ENCODE peak calls at places on chromosomes 16 and 17, in six cellular contexts. B, U, D, Z, G and Y are unnamed samples.

GRCh38 chr16:29899516-29900101 is at the start of gene SEZ6L2:
- DNase-seq in D (peak), U (peak), Z (peak), B (peak), G (peak), Y (no peak)

GRCh38 chr16:68728558-68728957 is 8.5 kb upstream of the CDH1 start:
- DNase-seq in D (no peak), U (no peak), G (no peak), B (no peak), Z (peak), Y (no peak)

GRCh38 chr16:60744198-60744597 is 1292.0 kb downstream of the CDH8 start:
- DNase-seq in G (no peak), D (no peak), B (no peak), U (no peak), Z (no peak), Y (no peak)

GRCh38 chr17:49914664-49915063 is 54.3 kb upstream of the DLX4 start:
- DNase-seq in U (no peak), G (no peak), D (no peak), Z (no peak), B (no peak), Y (no peak)

GRCh38 chr17:50501906-50502642 is 6.2 kb upstream of the MYCBPAP start:
- DNase-seq in B (no peak), U (no peak), D (no peak), Z (no peak), G (no peak), Y (no peak)

GRCh38 chr16:2963611-2964415 is at the start of gene KREMEN2:
- DNase-seq in B (no peak), U (peak), D (no peak), G (peak), Z (peak), Y (no peak)

GRCh38 chr17:7380855-7381683 is at the start of gene TNK1:
- DNase-seq in D (peak), G (no peak), B (no peak), Z (peak), U (peak), Y (no peak)

GRCh38 chr17:36627101-36627500 is 25.7 kb downstream of the MRM1 start:
- DNase-seq in B (no peak), G (no peak), U (peak), Z (no peak), D (no peak), Y (no peak)

GRCh38 chr16:23082161-23082788 is 67.0 kb downstream of the USP31 start:
- DNase-seq in G (no peak), D (no peak), Z (no peak), B (no peak), U (no peak), Y (no peak)

GRCh38 chr17:70313031-70313430 is 143.7 kb downstream of the KCNJ2 start:
- DNase-seq in Z (no peak), U (no peak), B (peak), D (no peak), G (no peak), Y (no peak)

GRCh38 chr17:78888911-78889496 is 14.0 kb downstream of the CEP295NL start:
- DNase-seq in D (no peak), G (no peak), U (no peak), Z (no peak), B (no peak), Y (no peak)

GRCh38 chr17:32496348-32497078 is 9.7 kb downstream of the CDK5R1 start:
- DNase-seq in D (no peak), Z (no peak), U (no peak), B (peak), G (no peak), Y (no peak)

GRCh38 chr17:83175551-83176271 is 96.3 kb downstream of the METRNL start:
- DNase-seq in D (peak), B (no peak), U (no peak), Z (no peak), G (no peak), Y (peak)

GRCh38 chr17:57739402-57740224 is 5.5 kb downstream of the CCDC182 start:
- DNase-seq in Z (no peak), G (peak), U (peak), D (no peak), B (peak), Y (no peak)

GRCh38 chr17:7323731-7324437 is 5.3 kb downstream of the NEURL4 start:
- DNase-seq in D (no peak), U (peak), B (peak), Z (no peak), G (peak), Y (no peak)

GRCh38 chr16:54931041-54931756 is 534 bp downstream of the IRX5 start:
- DNase-seq in Z (no peak), B (peak), U (peak), G (peak), D (no peak), Y (no peak)

GRCh38 chr16:12661656-12662172 is 142.0 kb downstream of the CPPED1 start:
- DNase-seq in B (peak), Z (no peak), U (peak), D (no peak), G (peak), Y (no peak)